ENCODE peak calls at places on chromosomes 11 and 22, in six cellular contexts. R, T, O, Y, D and P are unnamed samples.

GRCh38 chr22:43310311-43310710 is 32.9 kb downstream of the SCUBE1 start:
- DNase-seq in R (no peak), T (no peak), O (no peak), Y (no peak), D (no peak), P (peak; percentile 6)

GRCh38 chr11:441418-442274 is at the start of gene ANO9:
- DNase-seq in R (peak; percentile 54), T (peak; percentile 79), O (no peak), Y (no peak), D (peak; percentile 58), P (peak; percentile 32)

GRCh38 chr11:126461096-126461440 is 105.6 kb downstream of the ST3GAL4 start:
- DNase-seq in R (no peak), T (no peak), O (no peak), Y (no peak), D (no peak), P (no peak)

GRCh38 chr11:65504671-65505433 is 6.0 kb downstream of the MALAT1 start:
- DNase-seq in R (no peak), T (no peak), O (peak; percentile 20), Y (no peak), D (peak; percentile 39), P (no peak)

GRCh38 chr22:41229215-41229614 is 11.5 kb downstream of the CHADL start:
- DNase-seq in R (no peak), T (no peak), O (no peak), Y (no peak), D (no peak), P (no peak)

GRCh38 chr11:117144477-117145392 is 648 bp downstream of the PAFAH1B2 start:
- DNase-seq in R (peak; percentile 14), T (peak; percentile 44), O (peak; percentile 88), Y (peak; percentile 23), D (peak; percentile 72), P (no peak)

GRCh38 chr22:35604671-35605457 is 12.3 kb downstream of the MB start:
- DNase-seq in R (no peak), T (peak; percentile 71), O (no peak), Y (no peak), D (no peak), P (no peak)

GRCh38 chr11:76665172-76665571 is 5.4 kb downstream of the LRRC32 start:
- DNase-seq in R (no peak), T (no peak), O (no peak), Y (no peak), D (no peak), P (no peak)

GRCh38 chr11:33543823-33544222 is 156.8 kb downstream of the C11orf91 start:
- DNase-seq in R (no peak), T (no peak), O (no peak), Y (no peak), D (no peak), P (no peak)

GRCh38 chr11:34302046-34302921 is 55.5 kb downstream of the ABTB2 start:
- DNase-seq in R (no peak), T (peak; percentile 12), O (no peak), Y (peak; percentile 96), D (peak; percentile 87), P (no peak)

GRCh38 chr11:64887757-64888405 is 9.5 kb upstream of the EHD1 start:
- DNase-seq in R (peak; percentile 79), T (peak; percentile 91), O (peak; percentile 94), Y (no peak), D (no peak), P (peak; percentile 3)

GRCh38 chr11:121696177-121696863 is 243.6 kb upstream of the SORL1-AS1 start:
- DNase-seq in R (no peak), T (no peak), O (no peak), Y (no peak), D (no peak), P (no peak)

GRCh38 chr11:93131709-93132108 is 66.1 kb downstream of the SLC36A4 start:
- DNase-seq in R (no peak), T (no peak), O (no peak), Y (no peak), D (no peak), P (peak; percentile 65)

GRCh38 chr11:73779084-73779902 is 8.4 kb upstream of the MRPL48 start:
- DNase-seq in R (peak; percentile 97), T (peak; percentile 99), O (peak; percentile 99), Y (peak; percentile 92), D (peak; percentile 100), P (peak; percentile 98)